ENCODE peak calls at places on chromosomes 5 and 9, in eight cellular contexts. J is activated CD4-positive, alpha-beta T cell treated with anti-CD3 and anti-CD28 coated beads, Interleukin-2, amount 50 U/mL, for 48 hours; W is ascending aorta; O is WTC11; K is CD4-positive, alpha-beta T cell; B is COLO829; D is GM12891; P is activated naive CD8-positive, alpha-beta T cell treated with anti-CD3 and anti-CD28 coated beads, Interleukin-2, amount 50 U/mL, for 24 hours. F is an unnamed sample.

GRCh38 chr9:34375901-34376595 is 650 bp downstream of the MYORG start:
- DNase-seq in W (peak), P (peak), D (no peak), K (peak), O (peak), J (peak), B (no peak), F (peak)

GRCh38 chr5:54671111-54671531 is 153.6 kb downstream of the SNX18 start:
- DNase-seq in J (no peak), W (no peak), O (no peak), P (no peak), D (no peak), K (no peak), B (no peak), F (no peak)

GRCh38 chr5:143258559-143259253 is 144.8 kb downstream of the NR3C1 start:
- DNase-seq in O (no peak), K (no peak), J (no peak), W (no peak), P (no peak), B (no peak), D (no peak), F (no peak)

GRCh38 chr9:73080110-73080683 is 71.5 kb upstream of the ANXA1 start:
- DNase-seq in W (no peak), K (no peak), B (no peak), D (no peak), P (no peak), J (no peak), O (peak), F (no peak)

GRCh38 chr9:131833083-131833482 is 93.2 kb upstream of the RAPGEF1 start:
- DNase-seq in J (no peak), B (no peak), O (no peak), P (no peak), W (no peak), K (no peak), D (no peak), F (no peak)

GRCh38 chr9:25678147-25678666 is at the start of gene TUSC1:
- DNase-seq in D (peak), W (peak), B (peak), J (peak), P (peak), K (no peak), O (peak), F (peak)

GRCh38 chr5:127936439-127936972 is 147.1 kb upstream of the SLC12A2 start:
- DNase-seq in D (no peak), W (no peak), J (no peak), P (no peak), O (no peak), B (no peak), K (no peak), F (no peak)

GRCh38 chr5:157611571-157612067 is 36.0 kb upstream of the ADAM19 start:
- DNase-seq in D (no peak), W (no peak), J (no peak), B (no peak), P (no peak), O (no peak), K (no peak), F (no peak)

GRCh38 chr5:156199045-156199444 is 127.9 kb upstream of the SGCD start:
- DNase-seq in J (no peak), B (no peak), P (no peak), K (no peak), D (no peak), W (no peak), O (no peak), F (no peak)

GRCh38 chr9:113525831-113526230 is 62.3 kb downstream of the RGS3 start:
- DNase-seq in O (no peak), B (no peak), P (no peak), D (no peak), W (no peak), K (no peak), J (no peak), F (no peak)

GRCh38 chr5:96816430-96816939 is 8.7 kb upstream of the ERAP1 start:
- DNase-seq in K (peak), P (peak), D (no peak), W (no peak), J (peak), B (no peak), O (peak), F (peak)

GRCh38 chr9:70832487-70832886 is 288.9 kb downstream of the TRPM3 start:
- DNase-seq in J (no peak), O (no peak), K (no peak), P (no peak), D (no peak), W (no peak), B (peak), F (no peak)

GRCh38 chr9:109450346-109450745 is 47.8 kb downstream of the PTPN3 start:
- DNase-seq in B (no peak), J (no peak), O (no peak), K (no peak), D (no peak), W (no peak), P (no peak), F (no peak)

GRCh38 chr5:39146831-39147540 is 72.4 kb downstream of the FYB1 start:
- DNase-seq in W (no peak), B (peak), P (no peak), O (no peak), D (no peak), K (no peak), J (no peak), F (no peak)

GRCh38 chr9:1732670-1733069 is 282.5 kb upstream of the SMARCA2 start:
- DNase-seq in J (no peak), O (no peak), D (no peak), P (no peak), B (no peak), W (no peak), K (no peak), F (no peak)

GRCh38 chr5:10140195-10140973 is 109.3 kb downstream of the ATPSCKMT start:
- DNase-seq in P (no peak), B (no peak), W (no peak), D (no peak), J (no peak), K (no peak), O (peak), F (no peak)

GRCh38 chr5:124332273-124332672 is 414.2 kb downstream of the ZNF608 start:
- DNase-seq in P (no peak), K (no peak), O (no peak), B (no peak), D (no peak), J (no peak), W (no peak), F (no peak)

GRCh38 chr5:73088026-73088425 is 32.3 kb upstream of the TMEM171 start:
- DNase-seq in K (no peak), O (no peak), P (no peak), J (no peak), D (no peak), W (no peak), B (no peak), F (no peak)